ENCODE peak calls at places on chromosomes 2 and 18, in six cellular contexts. N is fibroblast of lung, Q is T-helper 2 cell, B is NCI-H2081, D is HFF-Myc, R is astrocyte of the spinal cord. F is an unnamed sample.

GRCh38 chr2:217307023-217307422 is 447.2 kb upstream of the TNP1 start:
- DNase-seq in N (no peak), Q (no peak), B (no peak), D (no peak), R (no peak), F (no peak)

GRCh38 chr2:68589963-68590362 is 53.4 kb upstream of the PROKR1 start:
- DNase-seq in N (no peak), Q (no peak), B (no peak), D (no peak), R (no peak), F (no peak)

GRCh38 chr2:240502430-240503121 is 55.2 kb downstream of the ANKMY1 start:
- DNase-seq in N (no peak), Q (no peak), B (no peak), D (no peak), R (no peak), F (no peak)

GRCh38 chr18:58788971-58789797 is 75.5 kb upstream of the ZNF532 start:
- DNase-seq in N (peak; percentile 74), Q (no peak), B (no peak), D (peak; percentile 42), R (peak; percentile 80), F (no peak)

GRCh38 chr2:46073540-46074018 is 223.6 kb upstream of the EPAS1 start:
- DNase-seq in N (peak; percentile 89), Q (no peak), B (no peak), D (peak; percentile 98), R (peak; percentile 97), F (no peak)

GRCh38 chr2:35522434-35522833 is 833.1 kb upstream of the CRIM1 start:
- DNase-seq in N (no peak), Q (no peak), B (no peak), D (no peak), R (no peak), F (no peak)

GRCh38 chr2:152445791-152446201 is 110.8 kb downstream of the FMNL2 start:
- DNase-seq in N (peak; percentile 84), Q (no peak), B (no peak), D (peak; percentile 52), R (peak; percentile 90), F (no peak)

GRCh38 chr2:38284971-38285370 is 92.1 kb downstream of the ATL2 start:
- DNase-seq in N (no peak), Q (no peak), B (no peak), D (no peak), R (no peak), F (no peak)

GRCh38 chr2:47077442-47078117 is 77.5 kb downstream of the STPG4 start:
- DNase-seq in N (no peak), Q (no peak), B (no peak), D (no peak), R (no peak), F (no peak)

GRCh38 chr2:54999182-54999581 is 51.1 kb downstream of the RTN4 start:
- DNase-seq in N (peak; percentile 58), Q (no peak), B (peak; percentile 8), D (peak; percentile 36), R (peak; percentile 54), F (no peak)

GRCh38 chr2:202965810-202966454 is 48.7 kb upstream of the NBEAL1 start:
- DNase-seq in N (peak; percentile 77), Q (no peak), B (no peak), D (peak; percentile 22), R (peak; percentile 68), F (no peak)

GRCh38 chr18:63540131-63540530 is 2.0 kb upstream of the SERPINB12 start:
- DNase-seq in N (no peak), Q (no peak), B (no peak), D (no peak), R (peak; percentile 44), F (no peak)

GRCh38 chr18:59096098-59096779 is 43.4 kb upstream of the SEC11C start:
- DNase-seq in N (no peak), Q (no peak), B (peak; percentile 100), D (no peak), R (no peak), F (no peak)

GRCh38 chr2:102848366-102848839 is 86.6 kb downstream of the TMEM182 start:
- DNase-seq in N (peak; percentile 55), Q (no peak), B (peak; percentile 71), D (no peak), R (peak; percentile 55), F (peak; percentile 57)

GRCh38 chr2:225083276-225083675 is 41.0 kb upstream of the DOCK10 start:
- DNase-seq in N (no peak), Q (no peak), B (no peak), D (no peak), R (no peak), F (no peak)

F was measured in Peyer's patch.